ENCODE peak calls at places on chromosomes 4 and X, in seven cellular contexts. L, U, Z, A, S, B and G are unnamed samples.

GRCh38 chrX:107272431-107272921 is 66.1 kb downstream of the DNAAF6 start:
- DNase-seq in L (no peak), U (no peak), S (no peak), Z (no peak), B (no peak), A (no peak), G (no peak)

GRCh38 chr4:114272226-114272625 is 292.8 kb upstream of the ARSJ start:
- DNase-seq in Z (no peak), B (no peak), L (no peak), S (no peak), U (no peak), A (no peak), G (no peak)

GRCh38 chrX:133258481-133258880 is 40.3 kb upstream of the TFDP3 start:
- DNase-seq in L (no peak), U (no peak), Z (no peak), A (no peak), B (no peak), S (no peak), G (no peak)

GRCh38 chr4:125283702-125284279 is 31.0 kb upstream of the FAT4 start:
- DNase-seq in A (no peak), Z (no peak), S (no peak), U (no peak), B (no peak), L (no peak), G (no peak)

GRCh38 chrX:70219938-70220764 is 14.3 kb upstream of the AWAT1 start:
- DNase-seq in L (no peak), S (no peak), A (no peak), U (no peak), Z (peak), B (no peak), G (peak)

GRCh38 chrX:29662759-29663503 is 552.4 kb upstream of the MAGEB2 start:
- DNase-seq in S (no peak), L (no peak), A (no peak), Z (no peak), U (no peak), B (no peak), G (peak)

GRCh38 chr4:36064147-36064546 is 180.2 kb downstream of the ARAP2 start:
- DNase-seq in B (no peak), Z (no peak), L (no peak), U (no peak), A (no peak), S (no peak), G (no peak)

GRCh38 chrX:29617276-29617675 is 598.1 kb upstream of the MAGEB2 start:
- DNase-seq in A (no peak), B (no peak), Z (no peak), U (no peak), L (no peak), S (no peak), G (no peak)

GRCh38 chr4:28558871-28559270 is 1698.2 kb downstream of the STIM2 start:
- DNase-seq in Z (no peak), B (no peak), U (no peak), A (no peak), L (no peak), S (no peak), G (no peak)

GRCh38 chrX:20913760-20914159 is 460.5 kb upstream of the CNKSR2 start:
- DNase-seq in Z (no peak), B (no peak), S (no peak), L (no peak), U (no peak), A (no peak), G (no peak)

GRCh38 chr4:189740873-189741272 is 199.8 kb upstream of the FRG1 start:
- DNase-seq in A (no peak), Z (no peak), L (no peak), U (no peak), S (no peak), B (no peak), G (no peak)

GRCh38 chr4:1722551-1723071 is 1.3 kb downstream of the TACC3 start:
- DNase-seq in B (no peak), S (no peak), U (no peak), L (no peak), Z (no peak), A (no peak), G (no peak)

GRCh38 chr4:1723131-1723801 is 1.9 kb downstream of the TACC3 start:
- DNase-seq in U (no peak), A (no peak), Z (no peak), B (no peak), L (no peak), S (peak), G (no peak)

GRCh38 chr4:1720163-1720983 is 750 bp downstream of the TMEM129 start:
- DNase-seq in U (peak), B (peak), S (peak), L (no peak), A (no peak), Z (peak), G (peak)

GRCh38 chr4:1721666-1722550 is 587 bp downstream of the TACC3 start:
- DNase-seq in L (no peak), Z (no peak), B (no peak), U (no peak), A (no peak), S (no peak), G (no peak)

GRCh38 chr4:1721003-1721665 is at the start of the genes TACC3 and TMEM129:
- DNase-seq in Z (peak), U (peak), S (peak), L (peak), B (peak), A (peak), G (peak)
- TF ChIP-seq POLR2A in Z (peak), U (no peak), S (peak), L (peak), B (no peak), A (no peak), G (peak)

GRCh38 chr4:80069837-80070788 is 2.9 kb downstream of the ANTXR2 start:
- DNase-seq in B (no peak), A (no peak), L (no peak), U (no peak), S (no peak), Z (no peak), G (no peak)
- H3K4me3 ChIP-seq in B (no peak), A (peak), L (peak), U (peak), S (no peak), Z (peak), G (no peak)

GRCh38 chr4:76801621-76802545 is 96.1 kb downstream of the SOWAHB start:
- DNase-seq in S (no peak), A (no peak), B (no peak), L (peak), U (no peak), Z (no peak), G (no peak)

GRCh38 chr4:76802546-76803021 is 95.4 kb downstream of the SOWAHB start:
- DNase-seq in B (no peak), S (no peak), L (no peak), U (no peak), Z (no peak), A (no peak), G (no peak)

GRCh38 chr4:76800902-76801301 is 97.0 kb downstream of the SOWAHB start:
- DNase-seq in A (no peak), B (no peak), L (no peak), U (no peak), Z (no peak), S (no peak), G (no peak)

GRCh38 chr4:76804060-76804459 is 93.9 kb downstream of the SOWAHB start:
- DNase-seq in L (no peak), U (no peak), A (no peak), S (no peak), B (no peak), Z (no peak), G (no peak)

DNA sequence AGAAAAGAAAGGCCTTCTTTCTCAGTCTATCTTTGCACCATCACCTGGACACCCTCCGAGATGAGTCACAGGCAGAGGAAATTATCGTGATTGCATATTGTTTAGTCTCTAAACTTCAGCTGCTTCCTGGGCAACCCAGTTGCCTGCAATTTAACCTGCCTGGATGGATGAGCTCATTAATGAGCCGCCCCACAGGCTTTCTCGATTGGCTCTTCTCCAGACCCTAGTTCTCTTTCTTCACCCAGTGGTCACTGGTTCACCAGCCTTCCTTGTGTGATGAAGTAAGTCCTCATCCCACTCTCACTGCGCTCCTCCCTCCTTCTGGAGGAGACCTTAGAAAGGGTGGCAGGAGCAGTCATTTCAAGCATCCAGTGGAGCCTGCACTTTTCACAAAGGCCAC is 94.4 kb downstream of the SOWAHB start:
- DNase-seq in A (no peak), Z (no peak), S (no peak), B (no peak), L (peak), U (no peak), G (no peak)
- H3K27ac ChIP-seq in A (peak), Z (no peak), S (no peak), B (no peak), L (peak), U (no peak), G (no peak)

GRCh38 chr4:96472103-96472867 is 632.4 kb downstream of the PDHA2 start:
- DNase-seq in L (no peak), U (no peak), Z (no peak), S (no peak), A (no peak), B (no peak), G (no peak)
- TF ChIP-seq POLR2A in L (no peak), U (no peak), Z (no peak), S (no peak), A (no peak), B (no peak), G (no peak)

GRCh38 chr4:576991-577498 is 950 bp upstream of the TMEM271 start:
- DNase-seq in B (no peak), Z (no peak), S (no peak), L (no peak), U (no peak), A (no peak), G (no peak)
- H3K4me3 ChIP-seq in B (no peak), Z (no peak), S (no peak), L (no peak), U (no peak), A (no peak), G (no peak)

GRCh38 chrX:56811599-56811998 is 82.6 kb downstream of the NBDY start:
- DNase-seq in B (no peak), Z (no peak), A (no peak), S (no peak), L (no peak), U (no peak), G (no peak)

GRCh38 chrX:56817179-56817578 is 88.1 kb downstream of the NBDY start:
- DNase-seq in Z (no peak), U (no peak), B (no peak), A (no peak), S (no peak), L (no peak), G (no peak)

GRCh38 chrX:56812515-56813105 is 83.6 kb downstream of the NBDY start:
- DNase-seq in A (no peak), Z (no peak), L (no peak), S (no peak), U (no peak), B (no peak), G (no peak)

DNA sequence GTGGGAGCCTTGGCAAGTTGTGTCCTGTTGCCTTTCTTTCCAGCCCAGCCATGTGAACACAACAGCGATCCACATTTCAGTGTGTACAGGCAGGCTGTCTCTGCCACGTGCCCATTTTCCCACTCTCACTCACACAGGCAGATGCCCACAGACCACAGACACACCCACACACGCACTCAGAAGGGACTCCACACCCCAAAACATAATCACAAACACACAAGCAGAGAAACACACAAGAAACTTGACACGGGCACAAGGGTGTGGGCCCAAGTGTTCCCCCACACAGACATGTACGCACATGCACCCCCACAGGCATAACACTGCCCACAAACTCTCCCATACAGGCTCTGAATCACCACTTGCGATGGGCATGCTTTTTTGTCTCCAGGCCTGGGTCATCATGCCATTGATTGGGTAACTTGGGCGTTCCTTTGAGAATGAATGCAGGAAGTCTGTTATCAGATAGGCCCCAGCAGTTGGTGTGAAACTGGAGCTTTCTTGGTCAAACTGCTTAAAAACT is 84.3 kb downstream of the NBDY start:
- DNase-seq in U (no peak), B (peak), S (peak), Z (no peak), L (no peak), A (no peak), G (no peak)
- H3K27ac ChIP-seq in U (no peak), B (peak), S (peak), Z (peak), L (no peak), A (no peak), G (peak)

GRCh38 chrX:48460031-48460430 is 10.0 kb downstream of the SLC38A5 start:
- DNase-seq in L (no peak), A (no peak), S (no peak), B (no peak), U (no peak), Z (no peak), G (no peak)
- TF ChIP-seq POLR2A in L (no peak), A (no peak), S (no peak), B (no peak), U (no peak), Z (no peak), G (no peak)